ENCODE peak calls at places on chromosomes 4 and X, in nine cellular contexts. C is PC-3; I is effector memory CD4-positive, alpha-beta T cell; K is bronchial epithelial cell; O is lower lobe of right lung; V is psoas muscle; R is aorta; A is transverse colon; G is heart left ventricle. B is an unnamed sample. For H3K36me3, the result is how much of the 10 kb centered on the place peaks cover.

GRCh38 chr4:141962486-141962885 is 326.1 kb downstream of the IL15 start:
- DNase-seq in C (no peak), I (no peak), K (no peak), O (no peak), V (no peak), R (no peak), A (no peak), G (no peak), B (no peak)

GRCh38 chr4:125838924-125839323 is 524.2 kb downstream of the FAT4 start:
- DNase-seq in C (no peak), I (no peak), K (no peak), O (no peak), V (no peak), R (no peak), A (no peak), G (no peak), B (no peak)

GRCh38 chrX:40485973-40486372 is 94.8 kb upstream of the ATP6AP2 start:
- DNase-seq in C (no peak), I (no peak), K (no peak), O (no peak), V (no peak), R (no peak), A (no peak), G (no peak), B (no peak)

GRCh38 chr4:11455201-11455835 is 26.6 kb upstream of the HS3ST1 start:
- DNase-seq in C (no peak), I (no peak), K (no peak), O (no peak), V (no peak), R (no peak), A (peak), G (no peak), B (no peak)

GRCh38 chr4:181150173-181150572 is 1093.0 kb upstream of the TENM3 start:
- DNase-seq in C (no peak), I (no peak), K (no peak), O (no peak), V (no peak), R (no peak), A (no peak), G (no peak), B (no peak)

GRCh38 chr4:106978046-106978774 is 57.9 kb downstream of the DKK2 start:
- DNase-seq in C (no peak), I (no peak), K (no peak), O (no peak), V (no peak), R (no peak), A (no peak), G (no peak), B (peak)

GRCh38 chr4:84862064-84862463 is 104.4 kb downstream of the WDFY3 start:
- DNase-seq in C (no peak), I (no peak), K (no peak), O (no peak), V (no peak), R (no peak), A (no peak), G (no peak), B (no peak)

GRCh38 chr4:129822708-129823504 is 727.0 kb downstream of the C4orf33 start:
- DNase-seq in C (peak), I (no peak), K (peak), O (peak), V (peak), R (no peak), A (no peak), G (peak), B (peak)

GRCh38 chr4:184143770-184144564 is 73.7 kb downstream of the ENPP6 start:
- DNase-seq in C (peak), I (no peak), K (no peak), O (no peak), V (no peak), R (no peak), A (no peak), G (no peak), B (no peak)

GRCh38 chrX:19545651-19546050 is 30.3 kb upstream of the MAP3K15 start:
- DNase-seq in C (peak), I (no peak), K (no peak), O (no peak), V (no peak), R (no peak), A (no peak), G (peak), B (no peak)

GRCh38 chr4:75860606-75861005 is 41.6 kb downstream of the PPEF2 start:
- DNase-seq in C (no peak), I (no peak), K (no peak), O (no peak), V (no peak), R (no peak), A (no peak), G (no peak), B (no peak)

GRCh38 chr4:56181140-56181950 is 205.9 kb downstream of the AASDH start:
- DNase-seq in C (no peak), I (no peak), K (peak), O (no peak), V (no peak), R (no peak), A (no peak), G (no peak), B (no peak)

GRCh38 chr4:148495463-148495862 is 53.2 kb upstream of the NR3C2 start:
- DNase-seq in C (no peak), I (no peak), K (peak), O (no peak), V (no peak), R (no peak), A (no peak), G (no peak), B (no peak)

GRCh38 chr4:21454196-21454595 is 494.4 kb downstream of the KCNIP4 start:
- DNase-seq in C (no peak), I (no peak), K (no peak), O (no peak), V (no peak), R (no peak), A (no peak), G (no peak), B (no peak)

GRCh38 chrX:15947648-15948317 is 93.2 kb upstream of the AP1S2 start:
- DNase-seq in C (peak), I (no peak), K (peak), O (no peak), V (no peak), R (no peak), A (no peak), G (no peak), B (no peak)

GRCh38 chr4:8316911-8317351 is 47.4 kb downstream of the HTRA3 start:
- DNase-seq in C (no peak), I (no peak), K (no peak), O (no peak), V (peak), R (peak), A (no peak), G (no peak), B (peak)

GRCh38 chr4:168688584-168688983 is 191.7 kb downstream of the PALLD start:
- DNase-seq in C (no peak), I (no peak), K (no peak), O (no peak), V (no peak), R (no peak), A (no peak), G (no peak), B (no peak)

GRCh38 chr4:47669946-47670345 is 167.9 kb downstream of the CORIN start:
- DNase-seq in C (no peak), I (no peak), K (no peak), O (no peak), V (no peak), R (no peak), A (no peak), G (no peak), B (no peak)

GRCh38 chrX:38799995-38800394 is 1.3 kb upstream of the MID1IP1 start:
- DNase-seq in C (no peak), I (no peak), K (no peak), O (no peak), V (no peak), R (no peak), A (no peak), G (no peak), B (no peak)

GRCh38 chr4:47750771-47751170 is 87.1 kb downstream of the CORIN start:
- DNase-seq in C (no peak), I (no peak), K (no peak), O (no peak), V (no peak), R (no peak), A (no peak), G (no peak), B (no peak)

GRCh38 chrX:120310861-120311631 is at the start of gene TMEM255A:
- DNase-seq in C (no peak), I (no peak), K (no peak), O (peak), V (peak), R (peak), A (no peak), G (no peak), B (peak)

GRCh38 chr4:123505457-123506310 is 109.1 kb downstream of the SPRY1 start:
- DNase-seq in C (peak), I (no peak), K (peak), O (peak), V (peak), R (peak), A (peak), G (peak), B (peak)

GRCh38 chr4:19152264-19152663 is 1099.4 kb upstream of the SLIT2 start:
- DNase-seq in C (no peak), I (no peak), K (no peak), O (no peak), V (no peak), R (no peak), A (no peak), G (no peak), B (no peak)

GRCh38 chr4:121256346-121256745 is 92.2 kb upstream of the TNIP3 start:
- DNase-seq in C (peak), I (peak), K (peak), O (no peak), V (no peak), R (no peak), A (no peak), G (no peak), B (no peak)

GRCh38 chr4:184750926-184751584 is 17.2 kb upstream of the CENPU start:
- DNase-seq in C (no peak), I (no peak), K (no peak), O (no peak), V (no peak), R (no peak), A (no peak), G (no peak), B (no peak)

GRCh38 chrX:1239681-1240142 is 27.3 kb upstream of the CRLF2 start:
- DNase-seq in C (no peak), I (no peak), K (no peak), O (peak), V (peak), R (peak), A (peak), G (peak), B (peak)

GRCh38 chrX:49230500-49231232 is 2.5 kb downstream of the CACNA1F start:
- DNase-seq in C (no peak), I (peak), K (peak), O (peak), V (peak), R (peak), A (peak), G (peak), B (peak)

GRCh38 chrX:134622056-134622812 is 36.0 kb downstream of the PLAC1 start:
- DNase-seq in C (peak), I (no peak), K (peak), O (no peak), V (no peak), R (no peak), A (no peak), G (no peak), B (no peak)

GRCh38 chr4:109434793-109435080 is 1.1 kb downstream of the SEC24B start:
- DNase-seq in C (no peak), I (no peak), K (no peak), O (no peak), V (no peak), R (no peak), A (no peak), G (no peak), B (no peak)

GRCh38 chr4:52659016-52659721 is at the start of gene USP46:
- DNase-seq in C (peak), I (peak), K (peak), O (peak), V (peak), R (peak), A (peak), G (peak), B (peak)

GRCh38 chr4:25817059-25817681 is 45.6 kb downstream of the SEL1L3 start:
- DNase-seq in C (peak), I (no peak), K (peak), O (no peak), V (no peak), R (no peak), A (no peak), G (no peak), B (no peak)
- H3K36me3 ChIP-seq in C (under half), I (under half), K (under half), O (under half), V (under half), R (under half), A (under half), G (under half), B (under half)

GRCh38 chrX:68532828-68533227 is 34.0 kb downstream of the YIPF6 start:
- DNase-seq in C (no peak), I (no peak), K (no peak), O (no peak), V (no peak), R (no peak), A (no peak), G (no peak), B (no peak)
- H3K36me3 ChIP-seq in C (under half), I (under half), K (under half), O (under half), V (under half), R (under half), A (under half), G (under half), B (half or more)

DNA sequence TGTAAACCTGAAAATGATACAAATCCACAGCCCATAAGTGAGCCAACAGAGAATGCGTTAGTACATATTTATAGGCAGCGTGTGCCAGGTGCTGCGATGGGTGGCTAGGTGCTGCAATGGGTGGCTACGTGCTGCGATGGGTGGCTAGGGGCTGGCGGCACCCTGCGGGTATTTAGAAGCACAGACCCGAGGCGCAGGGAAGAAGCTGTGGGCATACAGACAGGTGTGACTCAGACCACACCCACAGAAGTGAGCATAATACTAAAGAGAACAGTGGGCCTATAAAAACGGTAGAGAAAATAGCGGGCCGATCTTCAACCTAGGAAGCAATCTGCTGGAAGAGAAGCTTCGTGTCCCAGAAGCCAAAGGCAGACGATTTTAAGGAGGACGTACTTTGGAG is 81.1 kb downstream of the FAT1 start:
- DNase-seq in C (no peak), I (no peak), K (no peak), O (no peak), V (no peak), R (no peak), A (no peak), G (no peak), B (no peak)
- H3K36me3 ChIP-seq in C (under half), I (under half), K (under half), O (under half), V (under half), R (under half), A (under half), G (under half), B (under half)

GRCh38 chr4:24576276-24576675 is 8.1 kb downstream of the DHX15 start:
- DNase-seq in C (no peak), I (no peak), K (no peak), O (no peak), V (no peak), R (no peak), A (no peak), G (no peak), B (no peak)
- H3K36me3 ChIP-seq in C (half or more), I (under half), K (under half), O (half or more), V (under half), R (under half), A (under half), G (under half), B (under half)

DNA sequence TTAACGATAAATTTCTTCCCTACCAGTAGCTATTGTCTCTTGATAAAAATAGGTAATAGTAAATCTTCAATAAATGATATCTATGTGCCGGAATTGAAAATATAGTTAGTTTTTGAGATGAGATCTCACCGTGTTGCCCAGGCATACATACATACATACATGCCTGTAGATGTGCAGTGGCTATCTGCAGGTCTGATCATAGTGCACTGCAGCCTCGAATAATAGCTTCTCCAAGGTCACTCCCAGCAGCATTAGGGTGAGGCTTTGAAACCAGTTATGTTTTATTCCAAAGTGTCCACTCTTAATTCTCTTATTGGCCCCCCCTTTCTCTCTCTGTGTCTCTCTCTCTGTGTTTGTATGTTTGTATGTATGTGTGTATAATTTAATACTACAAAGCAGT is 37.5 kb downstream of the ZFX start:
- DNase-seq in C (no peak), I (no peak), K (no peak), O (no peak), V (no peak), R (no peak), A (no peak), G (no peak), B (no peak)
- H3K36me3 ChIP-seq in C (under half), I (under half), K (under half), O (under half), V (under half), R (under half), A (under half), G (under half), B (under half)

GRCh38 chr4:94244087-94244828 is 36.6 kb downstream of the SMARCAD1 start:
- DNase-seq in C (no peak), I (no peak), K (no peak), O (no peak), V (no peak), R (no peak), A (no peak), G (no peak), B (no peak)

GRCh38 chr4:94240384-94240783 is 32.7 kb downstream of the SMARCAD1 start:
- DNase-seq in C (no peak), I (no peak), K (no peak), O (no peak), V (no peak), R (no peak), A (no peak), G (no peak), B (no peak)

GRCh38 chr4:94244829-94245185 is 37.1 kb downstream of the SMARCAD1 start:
- DNase-seq in C (no peak), I (no peak), K (no peak), O (no peak), V (no peak), R (no peak), A (no peak), G (no peak), B (no peak)
- H3K36me3 ChIP-seq in C (under half), I (under half), K (under half), O (half or more), V (under half), R (under half), A (under half), G (under half), B (under half)

GRCh38 chr4:2901186-2901585 is 57.5 kb downstream of the ADD1 start:
- DNase-seq in C (peak), I (no peak), K (peak), O (no peak), V (no peak), R (no peak), A (no peak), G (no peak), B (no peak)

GRCh38 chr4:2900701-2901100 is 57.1 kb downstream of the ADD1 start:
- DNase-seq in C (no peak), I (no peak), K (peak), O (no peak), V (no peak), R (no peak), A (no peak), G (no peak), B (no peak)

GRCh38 chr4:2893772-2894171 is 50.1 kb downstream of the ADD1 start:
- DNase-seq in C (no peak), I (no peak), K (no peak), O (no peak), V (no peak), R (no peak), A (no peak), G (peak), B (no peak)

GRCh38 chr4:2902126-2902525 is 58.5 kb downstream of the ADD1 start:
- DNase-seq in C (no peak), I (no peak), K (no peak), O (no peak), V (no peak), R (no peak), A (no peak), G (no peak), B (no peak)

GRCh38 chr4:2898001-2898400 is 54.4 kb downstream of the ADD1 start:
- DNase-seq in C (no peak), I (no peak), K (no peak), O (no peak), V (no peak), R (no peak), A (no peak), G (no peak), B (no peak)
- H3K36me3 ChIP-seq in C (under half), I (half or more), K (under half), O (half or more), V (under half), R (under half), A (half or more), G (under half), B (half or more)

GRCh38 chr4:158860856-158861255 is 92.0 kb downstream of the FNIP2 start:
- DNase-seq in C (no peak), I (no peak), K (no peak), O (no peak), V (no peak), R (no peak), A (no peak), G (no peak), B (no peak)
- H3K36me3 ChIP-seq in C (under half), I (under half), K (under half), O (half or more), V (under half), R (under half), A (under half), G (under half), B (half or more)

B was measured in left lung.